ENCODE peak calls at places on chromosomes 1 and 21, in four cellular contexts. T, F, N and J are unnamed samples. For H3K27me3, the result is how much of the 10 kb centered on the place peaks cover.

GRCh38 chr1:230501845-230502244 is 75.7 kb upstream of the PGBD5 start:
- DNase-seq in T (no peak), F (no peak), N (no peak), J (no peak)

GRCh38 chr21:10430007-10430406 is 91.4 kb upstream of the TPTE start:
- DNase-seq in T (no peak), F (no peak), N (no peak), J (no peak)

GRCh38 chr1:26375081-26375480 is 2.5 kb upstream of the ZNF683 start:
- DNase-seq in T (no peak), F (no peak), N (no peak), J (no peak)

GRCh38 chr1:53082826-53083225 is 20.8 kb downstream of the PODN start:
- DNase-seq in T (no peak), F (no peak), N (no peak), J (no peak)

GRCh38 chr1:150017206-150017750 is 6.8 kb upstream of the OTUD7B start:
- DNase-seq in T (no peak), F (no peak), N (no peak), J (no peak)

GRCh38 chr1:222095606-222096475 is 354.0 kb upstream of the DUSP10 start:
- DNase-seq in T (no peak), F (peak), N (peak), J (no peak)

GRCh38 chr1:31723828-31724359 is 20.1 kb upstream of the COL16A1 start:
- DNase-seq in T (no peak), F (peak), N (peak), J (peak)

GRCh38 chr1:160376525-160377131 is 9.8 kb downstream of the NHLH1 start:
- DNase-seq in T (peak), F (no peak), N (peak), J (no peak)

GRCh38 chr1:171984850-171985485 is 143.7 kb downstream of the DNM3 start:
- DNase-seq in T (no peak), F (no peak), N (peak), J (no peak)

GRCh38 chr1:7333094-7333493 is 438.0 kb upstream of the VAMP3 start:
- DNase-seq in T (no peak), F (no peak), N (no peak), J (no peak)

GRCh38 chr1:239888639-239889038 is 203.0 kb upstream of the FMN2 start:
- DNase-seq in T (no peak), F (no peak), N (no peak), J (no peak)

GRCh38 chr1:234140388-234140787 is 232.9 kb upstream of the COA6 start:
- DNase-seq in T (no peak), F (no peak), N (no peak), J (no peak)

GRCh38 chr1:53365405-53366063 is 37.7 kb upstream of the LRP8 start:
- DNase-seq in T (peak), F (no peak), N (peak), J (no peak)

GRCh38 chr1:234188454-234188792 is 184.8 kb upstream of the COA6 start:
- DNase-seq in T (no peak), F (no peak), N (no peak), J (no peak)

GRCh38 chr1:115413621-115414020 is 75.6 kb upstream of the NGF start:
- DNase-seq in T (no peak), F (no peak), N (no peak), J (no peak)

GRCh38 chr1:230176871-230177411 is 109.9 kb downstream of the GALNT2 start:
- DNase-seq in T (peak), F (peak), N (peak), J (peak)

GRCh38 chr1:206753141-206753540 is 17.4 kb upstream of the IL19 start:
- DNase-seq in T (no peak), F (no peak), N (no peak), J (no peak)

GRCh38 chr1:201834621-201835020 is 5.7 kb downstream of the IPO9 start:
- DNase-seq in T (no peak), F (no peak), N (no peak), J (no peak)
- H3K4me3 ChIP-seq in T (no peak), F (no peak), N (no peak), J (no peak)

DNA sequence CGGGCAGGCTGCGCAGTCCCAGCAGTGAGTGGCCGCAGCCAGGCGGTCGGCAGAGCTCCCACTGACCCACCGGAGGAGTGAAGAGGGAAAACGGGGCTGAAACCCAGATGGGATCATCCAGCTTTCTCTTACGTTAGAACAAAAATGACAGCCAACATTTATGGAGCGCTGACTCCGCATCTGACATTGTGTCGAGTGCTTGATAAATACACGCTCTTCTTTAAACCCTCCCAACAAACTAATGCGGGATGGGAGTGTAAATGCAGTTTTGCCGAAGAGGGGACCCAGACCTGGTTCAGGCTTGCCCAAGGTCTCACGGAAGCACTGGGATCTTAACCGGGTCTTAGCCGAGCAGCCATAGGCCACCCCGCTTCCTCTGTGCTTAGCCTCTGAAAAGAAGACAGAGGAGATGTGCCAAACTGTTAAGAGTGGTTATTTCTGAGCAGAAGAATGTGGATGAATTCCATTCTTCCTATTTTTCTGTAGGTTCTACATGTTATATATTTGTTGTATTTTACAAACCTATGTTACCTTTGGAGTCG is 3.5 kb downstream of the GRHL3 start:
- DNase-seq in T (no peak), F (no peak), N (peak), J (no peak)
- H3K27me3 ChIP-seq in T (under half), F (under half), N (under half), J (under half)

GRCh38 chr1:225882008-225882698 is at the start of gene TMEM63A:
- DNase-seq in T (peak), F (peak), N (peak), J (peak)
- H3K27ac ChIP-seq in T (peak), F (peak), N (peak), J (peak)

GRCh38 chr1:32993215-32993566 is 28.6 kb upstream of the RNF19B start:
- DNase-seq in T (no peak), F (no peak), N (no peak), J (no peak)
- H3K4me3 ChIP-seq in T (no peak), F (no peak), N (no peak), J (no peak)

DNA sequence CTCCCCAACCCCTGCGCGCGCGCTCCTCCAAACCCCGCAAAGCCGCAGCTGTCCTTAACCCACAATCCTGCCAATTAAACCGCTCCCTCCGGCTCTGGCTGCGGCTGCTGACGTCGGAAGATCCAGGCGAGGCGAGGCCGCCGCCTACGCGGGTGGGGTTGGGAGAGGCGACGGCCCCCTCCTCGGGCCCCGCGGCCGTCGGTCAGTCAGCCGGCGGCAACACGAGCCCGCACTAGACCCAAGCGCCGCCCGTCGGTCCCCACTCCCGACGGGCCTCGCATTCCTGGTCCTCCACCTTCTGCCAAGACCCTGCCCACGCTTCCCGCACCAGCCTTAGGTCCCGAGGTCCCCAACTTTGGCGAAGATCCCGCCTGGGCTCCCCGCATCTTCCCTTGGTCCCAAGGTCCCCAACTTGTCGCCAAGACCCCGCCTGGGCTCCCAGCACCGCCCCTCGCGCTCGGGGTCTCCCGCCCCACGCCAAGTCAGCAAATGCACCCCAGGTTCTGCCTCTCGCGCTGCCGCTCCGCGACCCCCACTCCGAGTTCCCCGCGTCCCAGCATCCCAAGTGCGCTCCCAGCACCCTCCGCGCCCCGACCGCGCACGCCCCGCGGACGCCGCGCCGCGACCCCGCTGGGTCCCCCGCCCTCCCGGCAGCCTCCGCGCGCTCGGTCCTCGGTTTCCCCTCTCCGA is 75.5 kb downstream of the VWA5B1 start:
- DNase-seq in T (no peak), F (no peak), N (peak), J (no peak)
- H3K27me3 ChIP-seq in T (under half), F (under half), N (half or more), J (under half)

DNA sequence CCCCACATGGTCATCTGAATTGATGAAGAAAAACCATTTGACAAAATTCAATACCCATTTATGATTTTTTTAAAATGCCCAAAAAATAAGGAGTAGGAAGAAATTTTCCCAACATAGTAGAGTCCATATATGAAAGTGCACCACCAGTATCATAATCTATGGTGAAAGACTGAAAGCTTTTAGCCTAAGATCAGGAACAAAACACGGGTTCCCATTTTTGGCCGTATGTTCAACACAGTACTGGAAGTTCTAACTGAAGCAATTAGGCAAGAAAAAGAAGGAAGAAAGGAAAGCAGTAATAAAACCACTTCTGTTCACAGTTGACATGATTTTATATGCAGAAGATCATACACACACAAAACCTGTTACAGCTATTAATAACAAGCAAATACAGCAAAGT is 227.8 kb upstream of the RAB4A start:
- DNase-seq in T (no peak), F (no peak), N (no peak), J (no peak)
- H3K27ac ChIP-seq in T (no peak), F (no peak), N (no peak), J (no peak)

DNA sequence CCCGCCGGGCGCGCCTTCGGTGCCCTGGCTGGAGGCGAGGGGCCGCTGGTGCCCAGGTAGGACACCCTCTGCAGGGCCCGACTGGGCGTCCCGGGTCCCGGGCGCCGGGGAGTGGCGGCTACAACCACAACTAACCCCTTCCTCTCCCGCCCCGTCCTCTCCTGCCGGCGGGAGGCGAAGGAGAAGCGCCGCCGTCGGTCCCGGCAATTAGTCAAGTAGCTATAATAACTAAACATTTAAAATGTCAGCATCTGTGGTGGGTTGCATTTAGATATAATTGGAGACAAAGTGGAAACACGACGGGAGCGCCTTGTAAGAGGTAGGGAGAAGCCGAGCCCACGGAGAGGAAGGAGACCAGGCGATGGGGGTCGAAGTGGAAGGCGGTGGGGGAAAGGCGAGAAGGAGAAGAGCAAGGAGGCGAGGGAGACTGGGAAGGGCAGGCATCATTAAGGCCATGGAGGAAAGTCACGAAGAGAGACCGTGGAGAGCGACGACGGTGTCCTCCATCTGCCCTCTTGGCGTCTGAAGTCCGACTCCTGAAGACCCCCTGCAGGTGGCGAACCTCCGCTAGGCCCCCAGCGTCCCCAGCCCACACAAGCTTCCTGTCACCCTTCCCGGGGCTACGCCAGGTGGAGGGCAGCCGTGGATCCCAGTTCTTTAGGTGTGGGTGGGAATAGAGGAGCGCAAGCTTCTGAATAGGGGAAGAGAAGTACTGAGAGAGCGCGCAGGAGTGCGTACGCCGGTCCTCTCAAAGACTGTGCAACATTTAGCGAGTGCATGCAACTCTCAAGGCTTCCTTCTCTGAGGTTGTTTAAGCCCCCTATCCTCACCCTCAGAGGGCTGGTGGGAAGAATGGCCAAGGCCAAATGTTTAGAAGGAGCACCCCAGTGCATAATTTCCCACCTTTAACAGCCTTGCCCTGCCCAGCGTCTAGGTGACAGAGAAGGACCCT is 1.6 kb downstream of the CNIH3 start:
- DNase-seq in T (no peak), F (no peak), N (no peak), J (no peak)
- H3K4me3 ChIP-seq in T (no peak), F (no peak), N (peak), J (peak)

DNA sequence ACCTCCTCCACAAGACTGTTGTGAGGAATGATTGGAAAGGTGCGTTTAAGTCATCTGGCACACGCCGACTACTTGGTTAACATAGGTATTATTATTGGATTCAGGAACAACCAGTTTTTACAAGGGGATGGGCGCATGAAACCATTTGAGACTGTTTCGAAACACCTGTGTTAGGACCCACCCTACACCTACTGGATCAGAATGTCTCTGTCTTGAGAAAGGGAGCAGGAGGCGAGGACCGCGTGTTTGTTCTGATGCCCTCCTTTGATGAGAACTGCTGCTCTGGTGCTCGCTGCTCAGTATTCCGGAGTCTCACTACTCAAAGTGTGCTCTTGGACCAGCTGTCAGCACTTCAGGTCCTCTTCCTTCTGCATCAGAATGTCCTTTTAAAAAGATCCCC is 7.3 kb downstream of the H6PD start:
- DNase-seq in T (no peak), F (peak), N (no peak), J (no peak)
- H3K27me3 ChIP-seq in T (under half), F (under half), N (under half), J (under half)

DNA sequence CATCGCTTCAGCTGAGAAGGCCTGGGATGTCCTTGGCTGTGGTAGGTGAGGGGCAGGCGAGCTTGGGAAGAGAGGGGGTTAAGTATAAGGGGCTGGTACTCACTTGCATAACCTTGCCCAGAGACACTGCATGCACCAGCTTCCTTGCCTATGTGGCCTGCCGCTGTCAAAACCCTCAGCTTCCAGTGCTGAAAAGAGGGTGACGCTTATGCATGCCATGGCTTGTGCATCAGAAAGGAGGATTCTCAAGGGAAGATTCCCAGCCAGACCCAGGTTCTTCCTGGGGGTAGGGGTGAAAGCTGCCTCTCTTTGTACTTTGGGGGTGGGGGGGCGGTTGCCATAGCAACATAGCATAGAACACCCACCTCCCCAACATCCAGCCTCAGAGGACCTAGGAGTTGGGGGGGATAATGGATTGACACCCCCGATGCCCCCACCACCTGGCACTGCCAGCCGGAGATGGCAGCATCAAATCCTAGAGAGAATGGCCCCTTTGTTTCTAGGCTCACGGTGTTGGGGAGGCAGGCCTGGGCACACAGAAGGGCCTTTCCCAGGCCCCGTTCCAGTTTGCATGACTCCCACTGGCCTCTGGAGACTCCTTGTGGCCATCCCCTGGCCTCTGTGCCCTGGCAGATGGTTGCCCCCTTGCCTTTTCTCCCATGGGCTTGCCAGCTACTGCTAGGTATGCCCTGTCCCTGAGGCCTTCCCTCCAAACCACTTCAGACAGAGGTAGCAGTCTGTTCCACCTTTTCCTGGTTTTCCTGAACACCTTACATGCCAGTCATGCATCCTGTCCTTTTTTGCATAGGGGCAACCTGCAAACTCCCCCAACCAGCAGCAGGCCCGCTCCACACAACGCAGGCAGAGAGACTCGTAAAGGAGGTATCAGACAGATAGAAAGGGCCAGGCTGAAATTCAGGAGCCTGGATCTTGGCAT is 44.6 kb downstream of the RHBG start:
- DNase-seq in T (no peak), F (no peak), N (no peak), J (no peak)
- H3K27ac ChIP-seq in T (no peak), F (no peak), N (no peak), J (no peak)

GRCh38 chr21:33268736-33269441 is 2.7 kb downstream of the IL10RB start:
- DNase-seq in T (peak), F (peak), N (no peak), J (no peak)
- H3K4me3 ChIP-seq in T (no peak), F (no peak), N (no peak), J (no peak)